ENCODE peak calls at places on chromosomes 7 and 10, in ten cellular contexts. L is left lung; W is Panc1; Z is activated effector memory CD4-positive, alpha-beta T cell treated with anti-CD3 and anti-CD28 coated beads, Interleukin-2, amount 50 U/mL, for 16 hours; D is EL; C is mesendoderm; I is stimulated activated CD8-positive, alpha-beta memory T cell treated with anti-CD3 and anti-CD28 coated beads, Interleukin-4, amount 100 ng/mL, for 24 hours; O is activated T-cell treated with anti-CD3 and anti-CD28 coated beads, Interleukin-2, amount 50 U/mL, for 72 hours; S is activated CD4-positive, alpha-beta T cell treated with anti-CD3 and anti-CD28 coated beads, Interleukin-2, amount 50 U/mL, for 1 hour; A is ACHN. H is an unnamed sample.

GRCh38 chr7:30894866-30895408 is 16.7 kb upstream of the AQP1 start:
- DNase-seq in I (no peak), S (no peak), L (peak; percentile 65), D (no peak), Z (no peak), O (no peak), W (no peak), C (no peak), A (no peak), H (no peak)

GRCh38 chr7:47225387-47226170 is 356.3 kb downstream of the TNS3 start:
- DNase-seq in I (no peak), Z (no peak), S (no peak), O (no peak), D (no peak), L (no peak), A (no peak), W (no peak), C (no peak), H (no peak)

GRCh38 chr7:119963654-119964053 is 309.3 kb upstream of the KCND2 start:
- DNase-seq in A (no peak), I (no peak), O (no peak), Z (no peak), D (no peak), W (no peak), S (no peak), C (no peak), L (no peak), H (no peak)

GRCh38 chr10:86708783-86709778 is 40.8 kb downstream of the LDB3 start:
- DNase-seq in O (no peak), L (no peak), D (no peak), I (no peak), Z (no peak), A (no peak), S (no peak), W (no peak), C (no peak), H (no peak)

GRCh38 chr7:103810112-103810744 is 179.2 kb downstream of the RELN start:
- DNase-seq in S (no peak), A (peak; percentile 66), W (no peak), C (no peak), L (no peak), O (no peak), I (no peak), D (no peak), Z (no peak), H (no peak)

GRCh38 chr7:158037211-158037610 is 550.4 kb downstream of the PTPRN2 start:
- DNase-seq in L (no peak), O (no peak), C (no peak), A (no peak), Z (no peak), W (no peak), D (no peak), I (no peak), S (no peak), H (no peak)

GRCh38 chr7:45001138-45001694 is 1.2 kb downstream of the CCM2 start:
- DNase-seq in L (no peak), W (no peak), S (peak; percentile 64), O (peak; percentile 70), Z (peak; percentile 88), D (no peak), A (peak; percentile 46), I (peak; percentile 47), C (peak; percentile 67), H (peak; percentile 53)

GRCh38 chr10:125105155-125105554 is 55.2 kb downstream of the CTBP2 start:
- DNase-seq in S (no peak), Z (no peak), C (no peak), I (no peak), A (no peak), O (no peak), D (no peak), W (no peak), L (no peak), H (no peak)

GRCh38 chr7:28125381-28126046 is 55.1 kb downstream of the JAZF1 start:
- DNase-seq in O (no peak), A (no peak), I (no peak), Z (no peak), S (no peak), W (no peak), D (no peak), L (no peak), C (peak; percentile 42), H (no peak)

GRCh38 chr10:1544929-1545328 is 192.4 kb downstream of the ADARB2 start:
- DNase-seq in L (no peak), Z (peak; percentile 34), C (no peak), D (no peak), I (no peak), O (no peak), S (no peak), A (no peak), W (no peak), H (no peak)

GRCh38 chr10:98391578-98391991 is 23.4 kb downstream of the PYROXD2 start:
- DNase-seq in D (no peak), W (no peak), C (no peak), O (no peak), L (no peak), Z (no peak), I (no peak), S (no peak), A (no peak), H (peak; percentile 40)

GRCh38 chr7:150898475-150899011 is 46.2 kb downstream of the AOC1 start:
- DNase-seq in W (peak; percentile 39), O (peak; percentile 75), Z (peak; percentile 92), D (peak; percentile 69), I (peak; percentile 64), A (peak; percentile 70), C (peak; percentile 80), L (peak; percentile 96), S (peak; percentile 79), H (peak; percentile 80)

GRCh38 chr7:135758531-135758932 is 9.9 kb upstream of the FAM180A start:
- DNase-seq in S (no peak), L (no peak), O (no peak), A (no peak), I (no peak), Z (no peak), D (peak; percentile 54), C (peak; percentile 34), W (no peak), H (no peak)

GRCh38 chr7:128725524-128725923 is 13.6 kb upstream of the CALU start:
- DNase-seq in C (no peak), O (no peak), Z (no peak), S (no peak), L (no peak), D (no peak), I (no peak), A (no peak), W (no peak), H (no peak)

GRCh38 chr10:45374451-45375052 is 536 bp downstream of the ALOX5 start:
- DNase-seq in D (no peak), Z (no peak), C (peak; percentile 33), L (no peak), I (no peak), O (peak; percentile 7), W (no peak), S (no peak), A (peak; percentile 72), H (no peak)

GRCh38 chr7:249979-250378 is 40.0 kb upstream of the FOXL3 start:
- DNase-seq in D (no peak), C (no peak), S (no peak), I (no peak), W (no peak), Z (no peak), O (no peak), L (no peak), A (no peak), H (no peak)

GRCh38 chr10:73076361-73077183 is 20.1 kb downstream of the P4HA1 start:
- DNase-seq in W (no peak), Z (no peak), C (no peak), D (peak; percentile 69), A (peak; percentile 48), I (no peak), S (no peak), L (no peak), O (peak; percentile 10), H (no peak)

GRCh38 chr10:43809211-43809930 is 160.7 kb upstream of the ZNF32 start:
- DNase-seq in W (no peak), C (no peak), O (no peak), D (peak; percentile 96), L (no peak), S (no peak), Z (no peak), I (no peak), A (no peak), H (no peak)

GRCh38 chr10:29749150-29749549 is 114.4 kb upstream of the SVIL start:
- DNase-seq in I (no peak), Z (no peak), O (no peak), D (no peak), C (no peak), L (no peak), A (no peak), S (no peak), W (no peak), H (no peak)

GRCh38 chr10:62073429-62073828 is 171.9 kb downstream of the ARID5B start:
- DNase-seq in S (no peak), C (no peak), Z (no peak), I (no peak), L (no peak), W (no peak), O (no peak), A (no peak), D (no peak), H (no peak)

GRCh38 chr7:17674166-17674955 is 265.9 kb downstream of the SNX13 start:
- DNase-seq in O (no peak), C (no peak), W (no peak), Z (no peak), D (no peak), A (no peak), I (no peak), S (no peak), L (no peak), H (no peak)

GRCh38 chr10:48506147-48506917 is 98.5 kb downstream of the ARHGAP22 start:
- DNase-seq in S (no peak), O (no peak), L (no peak), W (no peak), D (peak; percentile 31), C (peak; percentile 68), Z (no peak), I (no peak), A (peak; percentile 55), H (peak; percentile 51)

GRCh38 chr7:22659741-22660140 is 67.3 kb upstream of the IL6 start:
- DNase-seq in I (no peak), Z (no peak), S (no peak), A (no peak), W (no peak), D (no peak), C (no peak), L (no peak), O (no peak), H (no peak)